ENCODE peak calls at places on chromosomes 7 and 10, in ten cellular contexts. C is Ammon's horn; T is fibroblast of lung; V is activated effector memory CD4-positive, alpha-beta T cell treated with Interleukin-2 at 50 U/mL for 16 hours; H is DMS153; R is H7; Z is stimulated activated naive CD8-positive, alpha-beta T cell treated with anti-CD3 and anti-CD28 coated beads, Interleukin-15, Interleukin-2, amounts not matched to agents 100 U/mL and 50 U/mL, for 24 hours; Y is adipocyte; L is pulmonary artery endothelial cell; S is fibroblast of the aortic adventitia. F is an unnamed sample.

GRCh38 chr7:155373359-155374273 is 75.9 kb downstream of the INSIG1 start:
- DNase-seq in C (no peak), R (peak), Y (peak), S (peak), T (no peak), H (no peak), V (no peak), L (no peak), Z (no peak), F (no peak)

GRCh38 chr10:91088300-91089140 is 131.9 kb upstream of the PCGF5 start:
- DNase-seq in T (peak), V (no peak), S (peak), Z (no peak), C (peak), H (peak), R (peak), L (no peak), Y (peak), F (peak)

GRCh38 chr7:27655184-27655583 is 7.5 kb downstream of the HIBADH start:
- DNase-seq in H (no peak), T (no peak), L (no peak), S (no peak), V (no peak), C (no peak), Z (no peak), Y (no peak), R (no peak), F (no peak)

GRCh38 chr7:28956608-28957063 is 1.5 kb downstream of the TRIL start:
- DNase-seq in C (peak), R (peak), V (no peak), L (no peak), T (peak), S (peak), Y (peak), H (peak), Z (peak), F (no peak)

GRCh38 chr7:85699482-85699881 is 512.6 kb upstream of the SEMA3D start:
- DNase-seq in R (no peak), C (no peak), V (no peak), Z (no peak), Y (no peak), L (no peak), S (no peak), T (no peak), H (no peak), F (no peak)

GRCh38 chr7:19958309-19958896 is 185.0 kb upstream of the TMEM196 start:
- DNase-seq in Y (no peak), C (no peak), T (peak), Z (no peak), S (peak), H (no peak), V (no peak), R (no peak), L (peak), F (no peak)

GRCh38 chr7:128783143-128783799 is 7.7 kb upstream of the OPN1SW start:
- DNase-seq in T (peak), Z (no peak), Y (peak), S (peak), L (no peak), C (peak), R (peak), V (no peak), H (no peak), F (no peak)

GRCh38 chr10:133009218-133009954 is 67.0 kb upstream of the CFAP46 start:
- DNase-seq in R (peak), T (no peak), S (no peak), L (no peak), C (peak), H (no peak), Y (no peak), Z (no peak), V (no peak), F (no peak)

GRCh38 chr7:121307021-121307575 is 21.7 kb upstream of the WNT16 start:
- DNase-seq in H (no peak), L (no peak), Z (no peak), V (no peak), C (no peak), Y (no peak), T (no peak), R (no peak), S (no peak), F (no peak)

GRCh38 chr10:17257466-17258321 is 29.7 kb downstream of the VIM start:
- DNase-seq in R (peak), Y (peak), L (no peak), H (peak), Z (peak), C (peak), S (peak), T (peak), V (peak), F (peak)

GRCh38 chr10:114336823-114337509 is 67.3 kb downstream of the AFAP1L2 start:
- DNase-seq in V (no peak), L (no peak), S (no peak), Y (no peak), Z (no peak), C (no peak), R (no peak), T (no peak), H (peak), F (no peak)

GRCh38 chr10:103757531-103758293 is 97.7 kb downstream of the SH3PXD2A start:
- DNase-seq in V (peak), R (peak), H (no peak), S (peak), L (no peak), Y (peak), Z (peak), T (peak), C (peak), F (peak)

GRCh38 chr10:69759641-69760040 is 42.1 kb upstream of the COL13A1 start:
- DNase-seq in S (no peak), V (no peak), R (no peak), L (no peak), Z (no peak), T (peak), C (no peak), H (no peak), Y (no peak), F (no peak)

GRCh38 chr10:124040454-124040853 is 52.9 kb downstream of the CHST15 start:
- DNase-seq in Z (no peak), L (no peak), S (no peak), Y (no peak), H (no peak), C (no peak), R (no peak), T (no peak), V (no peak), F (no peak)

GRCh38 chr7:158272091-158272490 is 315.5 kb downstream of the PTPRN2 start:
- DNase-seq in Y (no peak), C (no peak), R (peak), S (no peak), Z (no peak), T (no peak), V (no peak), H (no peak), L (no peak), F (no peak)

F was measured in central memory CD4-positive, alpha-beta T cell.